ENCODE peak calls at places on chromosomes 7 and 10, in eight cellular contexts. One of them, this sample, is unnamed. For H3K9me3 and H3K27me3, the result is how much of the 10 kb centered on the place peaks cover.

GRCh38 chr10:111207525-111207924 is 130.7 kb downstream of the ADRA2A start:
- DNase-seq in IMR-90: no peak
- DNase-seq in suprapubic skin: no peak
- DNase-seq in thoracic aorta: no peak
- DNase-seq in ovary: no peak
- DNase-seq in AG04450: no peak
- DNase-seq in psoas muscle: no peak
- DNase-seq in esophagus muscularis mucosa: peak
- DNase-seq in this sample: no peak

GRCh38 chr7:77455334-77455733 is 39.2 kb upstream of the GSAP start:
- DNase-seq in IMR-90: peak
- DNase-seq in suprapubic skin: no peak
- DNase-seq in thoracic aorta: no peak
- DNase-seq in ovary: no peak
- DNase-seq in AG04450: peak
- DNase-seq in psoas muscle: peak
- DNase-seq in esophagus muscularis mucosa: no peak
- DNase-seq in this sample: no peak

GRCh38 chr7:111630862-111631261 is 68.6 kb upstream of the IMMP2L start:
- DNase-seq in IMR-90: no peak
- DNase-seq in suprapubic skin: no peak
- DNase-seq in thoracic aorta: no peak
- DNase-seq in ovary: no peak
- DNase-seq in AG04450: no peak
- DNase-seq in psoas muscle: no peak
- DNase-seq in esophagus muscularis mucosa: no peak
- DNase-seq in this sample: no peak

GRCh38 chr10:117131390-117132327 is 6.4 kb downstream of the VAX1 start:
- DNase-seq in IMR-90: no peak
- DNase-seq in suprapubic skin: no peak
- DNase-seq in thoracic aorta: no peak
- DNase-seq in ovary: no peak
- DNase-seq in AG04450: no peak
- DNase-seq in psoas muscle: no peak
- DNase-seq in esophagus muscularis mucosa: peak
- DNase-seq in this sample: no peak

GRCh38 chr10:76488602-76489001 is 1057.2 kb downstream of the LRMDA start:
- DNase-seq in IMR-90: no peak
- DNase-seq in suprapubic skin: no peak
- DNase-seq in thoracic aorta: no peak
- DNase-seq in ovary: no peak
- DNase-seq in AG04450: no peak
- DNase-seq in psoas muscle: no peak
- DNase-seq in esophagus muscularis mucosa: no peak
- DNase-seq in this sample: no peak

GRCh38 chr10:36254191-36254590 is 612.1 kb upstream of the FZD8 start:
- DNase-seq in IMR-90: peak
- DNase-seq in suprapubic skin: no peak
- DNase-seq in thoracic aorta: no peak
- DNase-seq in ovary: peak
- DNase-seq in AG04450: no peak
- DNase-seq in psoas muscle: peak
- DNase-seq in esophagus muscularis mucosa: no peak
- DNase-seq in this sample: no peak

GRCh38 chr10:122855745-122856144 is 10.1 kb upstream of the CUZD1 start:
- DNase-seq in IMR-90: peak
- DNase-seq in suprapubic skin: no peak
- DNase-seq in thoracic aorta: no peak
- DNase-seq in ovary: no peak
- DNase-seq in AG04450: no peak
- DNase-seq in psoas muscle: no peak
- DNase-seq in esophagus muscularis mucosa: no peak
- DNase-seq in this sample: no peak

GRCh38 chr7:98265841-98266271 is 13.8 kb upstream of the TECPR1 start:
- DNase-seq in IMR-90: peak
- DNase-seq in suprapubic skin: no peak
- DNase-seq in thoracic aorta: no peak
- DNase-seq in ovary: no peak
- DNase-seq in AG04450: no peak
- DNase-seq in psoas muscle: no peak
- DNase-seq in esophagus muscularis mucosa: no peak
- DNase-seq in this sample: no peak

GRCh38 chr7:135773451-135773850 is 24.8 kb upstream of the FAM180A start:
- DNase-seq in IMR-90: peak
- DNase-seq in suprapubic skin: no peak
- DNase-seq in thoracic aorta: no peak
- DNase-seq in ovary: no peak
- DNase-seq in AG04450: no peak
- DNase-seq in psoas muscle: no peak
- DNase-seq in esophagus muscularis mucosa: no peak
- DNase-seq in this sample: no peak

GRCh38 chr10:13453896-13454295 is 74.9 kb downstream of the BEND7 start:
- DNase-seq in IMR-90: no peak
- DNase-seq in suprapubic skin: no peak
- DNase-seq in thoracic aorta: no peak
- DNase-seq in ovary: no peak
- DNase-seq in AG04450: no peak
- DNase-seq in psoas muscle: no peak
- DNase-seq in esophagus muscularis mucosa: no peak
- DNase-seq in this sample: no peak

GRCh38 chr7:90625562-90625961 is 29.4 kb downstream of the CDK14 start:
- DNase-seq in IMR-90: peak
- DNase-seq in suprapubic skin: peak
- DNase-seq in thoracic aorta: no peak
- DNase-seq in ovary: peak
- DNase-seq in AG04450: peak
- DNase-seq in psoas muscle: peak
- DNase-seq in esophagus muscularis mucosa: no peak
- DNase-seq in this sample: no peak

GRCh38 chr10:25682203-25682950 is 251.7 kb upstream of the MYO3A start:
- DNase-seq in IMR-90: no peak
- DNase-seq in suprapubic skin: no peak
- DNase-seq in thoracic aorta: no peak
- DNase-seq in ovary: no peak
- DNase-seq in AG04450: no peak
- DNase-seq in psoas muscle: no peak
- DNase-seq in esophagus muscularis mucosa: peak
- DNase-seq in this sample: no peak

GRCh38 chr7:8125680-8126444 is 136.1 kb downstream of the ICA1 start:
- DNase-seq in IMR-90: no peak
- DNase-seq in suprapubic skin: no peak
- DNase-seq in thoracic aorta: no peak
- DNase-seq in ovary: no peak
- DNase-seq in AG04450: no peak
- DNase-seq in psoas muscle: no peak
- DNase-seq in esophagus muscularis mucosa: no peak
- DNase-seq in this sample: peak

GRCh38 chr10:12801214-12802087 is 200.1 kb downstream of the CCDC3 start:
- DNase-seq in IMR-90: no peak
- DNase-seq in suprapubic skin: no peak
- DNase-seq in thoracic aorta: no peak
- DNase-seq in ovary: no peak
- DNase-seq in AG04450: no peak
- DNase-seq in psoas muscle: no peak
- DNase-seq in esophagus muscularis mucosa: no peak
- DNase-seq in this sample: no peak

GRCh38 chr7:37354661-37355131 is 94.0 kb downstream of the ELMO1 start:
- DNase-seq in IMR-90: no peak
- DNase-seq in suprapubic skin: peak
- DNase-seq in thoracic aorta: peak
- DNase-seq in ovary: no peak
- DNase-seq in AG04450: no peak
- DNase-seq in psoas muscle: peak
- DNase-seq in esophagus muscularis mucosa: peak
- DNase-seq in this sample: no peak

GRCh38 chr10:35950221-35950620 is 308.1 kb upstream of the FZD8 start:
- DNase-seq in IMR-90: no peak
- DNase-seq in suprapubic skin: no peak
- DNase-seq in thoracic aorta: no peak
- DNase-seq in ovary: no peak
- DNase-seq in AG04450: no peak
- DNase-seq in psoas muscle: no peak
- DNase-seq in esophagus muscularis mucosa: peak
- DNase-seq in this sample: no peak

GRCh38 chr10:100653957-100654834 is 91.2 kb upstream of the PAX2 start:
- DNase-seq in IMR-90: no peak
- DNase-seq in suprapubic skin: no peak
- DNase-seq in thoracic aorta: no peak
- DNase-seq in ovary: no peak
- DNase-seq in AG04450: no peak
- DNase-seq in psoas muscle: no peak
- DNase-seq in esophagus muscularis mucosa: no peak
- DNase-seq in this sample: no peak

GRCh38 chr10:114284346-114285071 is 45.5 kb downstream of the VWA2 start:
- DNase-seq in IMR-90: no peak
- DNase-seq in suprapubic skin: peak
- DNase-seq in thoracic aorta: no peak
- DNase-seq in ovary: no peak
- DNase-seq in AG04450: no peak
- DNase-seq in psoas muscle: no peak
- DNase-seq in esophagus muscularis mucosa: no peak
- DNase-seq in this sample: no peak

GRCh38 chr7:142714375-142714774 is 34.9 kb upstream of the PRSS1 start:
- DNase-seq in IMR-90: no peak
- DNase-seq in suprapubic skin: no peak
- DNase-seq in thoracic aorta: no peak
- DNase-seq in ovary: no peak
- DNase-seq in AG04450: no peak
- DNase-seq in psoas muscle: no peak
- DNase-seq in esophagus muscularis mucosa: no peak
- DNase-seq in this sample: peak

GRCh38 chr7:64521409-64521984 is 41.4 kb downstream of the ZNF680 start:
- DNase-seq in IMR-90: no peak
- DNase-seq in suprapubic skin: no peak
- DNase-seq in thoracic aorta: no peak
- DNase-seq in ovary: no peak
- DNase-seq in AG04450: no peak
- DNase-seq in psoas muscle: no peak
- DNase-seq in esophagus muscularis mucosa: no peak
- DNase-seq in this sample: no peak
- H3K9me3 ChIP-seq in IMR-90: under half
- H3K9me3 ChIP-seq in suprapubic skin: half or more
- H3K9me3 ChIP-seq in thoracic aorta: half or more
- H3K9me3 ChIP-seq in ovary: under half
- H3K9me3 ChIP-seq in AG04450: under half
- H3K9me3 ChIP-seq in psoas muscle: half or more
- H3K9me3 ChIP-seq in esophagus muscularis mucosa: half or more
- H3K9me3 ChIP-seq in this sample: under half

GRCh38 chr10:132452651-132453469 is 55.9 kb downstream of the PWWP2B start:
- DNase-seq in IMR-90: peak
- DNase-seq in suprapubic skin: peak
- DNase-seq in thoracic aorta: no peak
- DNase-seq in ovary: peak
- DNase-seq in AG04450: peak
- DNase-seq in psoas muscle: peak
- DNase-seq in esophagus muscularis mucosa: no peak
- DNase-seq in this sample: peak
- H3K27me3 ChIP-seq in IMR-90: under half
- H3K27me3 ChIP-seq in suprapubic skin: under half
- H3K27me3 ChIP-seq in thoracic aorta: under half
- H3K27me3 ChIP-seq in ovary: under half
- H3K27me3 ChIP-seq in AG04450: under half
- H3K27me3 ChIP-seq in psoas muscle: under half
- H3K27me3 ChIP-seq in esophagus muscularis mucosa: under half
- H3K27me3 ChIP-seq in this sample: under half

GRCh38 chr10:108421256-108421655 is 1256.8 kb upstream of the SORCS1 start:
- DNase-seq in IMR-90: no peak
- DNase-seq in suprapubic skin: no peak
- DNase-seq in thoracic aorta: no peak
- DNase-seq in ovary: no peak
- DNase-seq in AG04450: no peak
- DNase-seq in psoas muscle: no peak
- DNase-seq in esophagus muscularis mucosa: no peak
- DNase-seq in this sample: no peak
- H3K9me3 ChIP-seq in IMR-90: under half
- H3K9me3 ChIP-seq in suprapubic skin: under half
- H3K9me3 ChIP-seq in thoracic aorta: under half
- H3K9me3 ChIP-seq in ovary: under half
- H3K9me3 ChIP-seq in AG04450: under half
- H3K9me3 ChIP-seq in psoas muscle: under half
- H3K9me3 ChIP-seq in esophagus muscularis mucosa: under half
- H3K9me3 ChIP-seq in this sample: under half

DNA sequence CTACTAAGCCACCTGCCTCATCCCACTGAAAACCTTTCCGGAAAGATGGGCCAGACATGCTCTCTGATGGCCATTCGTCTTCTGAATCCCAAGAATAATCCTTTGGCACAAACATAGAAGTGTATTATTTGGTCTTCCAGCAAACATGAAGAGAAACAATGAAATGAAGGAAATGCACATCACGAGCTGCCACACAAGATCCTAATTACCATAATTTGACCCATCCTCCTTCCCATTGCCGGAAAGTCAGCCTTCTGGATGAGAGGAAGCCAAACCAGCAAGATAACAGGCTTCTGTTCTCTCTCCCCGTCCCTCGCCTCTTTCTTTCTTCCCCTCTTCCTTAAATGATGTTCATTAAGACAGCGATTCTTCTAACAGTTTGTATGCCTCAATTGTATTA is 218.9 kb upstream of the KMT2E start:
- DNase-seq in IMR-90: no peak
- DNase-seq in suprapubic skin: no peak
- DNase-seq in thoracic aorta: no peak
- DNase-seq in ovary: no peak
- DNase-seq in AG04450: no peak
- DNase-seq in psoas muscle: no peak
- DNase-seq in esophagus muscularis mucosa: no peak
- DNase-seq in this sample: no peak
- H3K27me3 ChIP-seq in IMR-90: under half
- H3K27me3 ChIP-seq in suprapubic skin: under half
- H3K27me3 ChIP-seq in thoracic aorta: under half
- H3K27me3 ChIP-seq in ovary: under half
- H3K27me3 ChIP-seq in AG04450: under half
- H3K27me3 ChIP-seq in psoas muscle: under half
- H3K27me3 ChIP-seq in esophagus muscularis mucosa: under half
- H3K27me3 ChIP-seq in this sample: under half

DNA sequence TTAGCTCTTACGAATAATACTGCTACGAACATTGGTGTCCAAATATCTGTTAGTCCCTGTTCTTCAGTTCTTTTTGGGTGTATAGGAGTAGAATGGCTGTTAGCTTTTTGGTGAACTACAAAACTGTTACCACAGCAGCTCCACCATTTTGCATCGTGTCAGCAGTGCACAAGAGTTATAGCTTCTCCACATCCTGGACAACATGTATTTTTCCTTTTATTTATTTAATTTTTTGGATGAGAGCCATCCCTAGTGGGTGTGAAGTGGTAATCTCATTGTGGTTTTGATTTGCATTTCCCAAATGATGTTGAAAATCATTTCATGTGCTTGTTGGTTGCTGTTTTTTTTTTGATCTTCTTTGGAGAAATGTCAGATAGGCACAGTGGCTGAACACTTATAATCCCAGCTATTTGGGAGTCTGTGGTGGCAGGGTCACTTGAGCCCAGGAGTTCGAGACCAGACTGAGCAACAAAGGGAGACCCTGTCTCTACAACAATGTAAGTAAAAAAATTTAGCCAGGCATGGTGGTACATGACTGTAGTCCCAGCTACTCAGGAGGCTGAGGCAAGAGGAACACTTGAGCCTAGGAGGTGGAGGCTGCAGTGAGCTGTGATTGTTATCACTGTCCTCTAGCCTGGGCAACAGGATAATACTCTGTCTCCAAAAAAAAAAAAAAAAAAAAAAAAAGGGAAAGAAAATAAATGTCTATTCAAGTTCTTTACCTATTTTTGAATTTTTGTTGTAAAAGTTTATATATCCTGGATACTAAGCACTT is 31.7 kb downstream of the TRIM24 start:
- DNase-seq in IMR-90: no peak
- DNase-seq in suprapubic skin: no peak
- DNase-seq in thoracic aorta: no peak
- DNase-seq in ovary: no peak
- DNase-seq in AG04450: no peak
- DNase-seq in psoas muscle: no peak
- DNase-seq in esophagus muscularis mucosa: no peak
- DNase-seq in this sample: no peak
- H3K9me3 ChIP-seq in IMR-90: under half
- H3K9me3 ChIP-seq in suprapubic skin: under half
- H3K9me3 ChIP-seq in thoracic aorta: under half
- H3K9me3 ChIP-seq in ovary: under half
- H3K9me3 ChIP-seq in AG04450: under half
- H3K9me3 ChIP-seq in psoas muscle: under half
- H3K9me3 ChIP-seq in esophagus muscularis mucosa: under half
- H3K9me3 ChIP-seq in this sample: under half